ENCODE peak calls at places on chromosome 21, in nine cellular contexts. One of them, this sample, is unnamed.

GRCh38 chr21:38789275-38789674 is 16.5 kb upstream of the ETS2 start:
- DNase-seq in spleen: no peak
- DNase-seq in GM06990: no peak
- DNase-seq in central memory CD4-positive, alpha-beta T cell: no peak
- DNase-seq in NCI-H2029: no peak
- DNase-seq in glomerular endothelial cell: no peak
- DNase-seq in stimulated activated effector memory CD8-positive, alpha-beta T cell treated with anti-CD3 and anti-CD28 coated beads, Interleukin-12 subunit alpha, Interleukin-12 subunit beta, amount 100 ng/mL, for 72 hours: no peak
- DNase-seq in tibial nerve: no peak
- DNase-seq in DMS153: no peak
- DNase-seq in this sample: no peak

GRCh38 chr21:41659791-41660560 is 106.9 kb downstream of the RIPK4 start:
- DNase-seq in DMS153: no peak
- DNase-seq in spleen: peak
- DNase-seq in stimulated activated effector memory CD8-positive, alpha-beta T cell treated with anti-CD3 and anti-CD28 coated beads, Interleukin-12 subunit alpha, Interleukin-12 subunit beta, amount 100 ng/mL, for 72 hours: no peak
- DNase-seq in GM06990: no peak
- DNase-seq in central memory CD4-positive, alpha-beta T cell: no peak
- DNase-seq in tibial nerve: peak
- DNase-seq in NCI-H2029: no peak
- DNase-seq in glomerular endothelial cell: no peak
- DNase-seq in this sample: no peak

GRCh38 chr21:33196956-33197374 is 32.8 kb upstream of the IFNAR2 start:
- DNase-seq in glomerular endothelial cell: peak
- DNase-seq in tibial nerve: peak
- DNase-seq in GM06990: no peak
- DNase-seq in stimulated activated effector memory CD8-positive, alpha-beta T cell treated with anti-CD3 and anti-CD28 coated beads, Interleukin-12 subunit alpha, Interleukin-12 subunit beta, amount 100 ng/mL, for 72 hours: peak
- DNase-seq in central memory CD4-positive, alpha-beta T cell: peak
- DNase-seq in DMS153: peak
- DNase-seq in spleen: no peak
- DNase-seq in NCI-H2029: peak
- DNase-seq in this sample: peak

GRCh38 chr21:38831526-38832467 is 26.1 kb downstream of the ETS2 start:
- DNase-seq in stimulated activated effector memory CD8-positive, alpha-beta T cell treated with anti-CD3 and anti-CD28 coated beads, Interleukin-12 subunit alpha, Interleukin-12 subunit beta, amount 100 ng/mL, for 72 hours: no peak
- DNase-seq in tibial nerve: peak
- DNase-seq in glomerular endothelial cell: no peak
- DNase-seq in central memory CD4-positive, alpha-beta T cell: peak
- DNase-seq in DMS153: no peak
- DNase-seq in NCI-H2029: no peak
- DNase-seq in spleen: no peak
- DNase-seq in GM06990: peak
- DNase-seq in this sample: peak

GRCh38 chr21:41359289-41359688 is 2.5 kb upstream of the MX2 start:
- DNase-seq in central memory CD4-positive, alpha-beta T cell: no peak
- DNase-seq in NCI-H2029: no peak
- DNase-seq in glomerular endothelial cell: no peak
- DNase-seq in tibial nerve: no peak
- DNase-seq in stimulated activated effector memory CD8-positive, alpha-beta T cell treated with anti-CD3 and anti-CD28 coated beads, Interleukin-12 subunit alpha, Interleukin-12 subunit beta, amount 100 ng/mL, for 72 hours: no peak
- DNase-seq in DMS153: no peak
- DNase-seq in GM06990: no peak
- DNase-seq in spleen: peak
- DNase-seq in this sample: no peak

GRCh38 chr21:33007747-33008146 is 18.0 kb upstream of the OLIG2 start:
- DNase-seq in central memory CD4-positive, alpha-beta T cell: no peak
- DNase-seq in GM06990: no peak
- DNase-seq in DMS153: no peak
- DNase-seq in glomerular endothelial cell: no peak
- DNase-seq in tibial nerve: no peak
- DNase-seq in NCI-H2029: no peak
- DNase-seq in spleen: no peak
- DNase-seq in stimulated activated effector memory CD8-positive, alpha-beta T cell treated with anti-CD3 and anti-CD28 coated beads, Interleukin-12 subunit alpha, Interleukin-12 subunit beta, amount 100 ng/mL, for 72 hours: no peak
- DNase-seq in this sample: no peak

GRCh38 chr21:45910155-45910547 is 71.4 kb upstream of the COL6A1 start:
- DNase-seq in GM06990: no peak
- DNase-seq in stimulated activated effector memory CD8-positive, alpha-beta T cell treated with anti-CD3 and anti-CD28 coated beads, Interleukin-12 subunit alpha, Interleukin-12 subunit beta, amount 100 ng/mL, for 72 hours: no peak
- DNase-seq in tibial nerve: no peak
- DNase-seq in central memory CD4-positive, alpha-beta T cell: no peak
- DNase-seq in NCI-H2029: no peak
- DNase-seq in DMS153: no peak
- DNase-seq in spleen: no peak
- DNase-seq in glomerular endothelial cell: no peak
- DNase-seq in this sample: no peak

GRCh38 chr21:34530264-34530663 is 18.3 kb upstream of the KCNE1 start:
- DNase-seq in DMS153: no peak
- DNase-seq in central memory CD4-positive, alpha-beta T cell: no peak
- DNase-seq in tibial nerve: no peak
- DNase-seq in NCI-H2029: no peak
- DNase-seq in GM06990: no peak
- DNase-seq in stimulated activated effector memory CD8-positive, alpha-beta T cell treated with anti-CD3 and anti-CD28 coated beads, Interleukin-12 subunit alpha, Interleukin-12 subunit beta, amount 100 ng/mL, for 72 hours: no peak
- DNase-seq in glomerular endothelial cell: no peak
- DNase-seq in spleen: no peak
- DNase-seq in this sample: peak

GRCh38 chr21:45736705-45737484 is 93.4 kb downstream of the PCBP3 start:
- DNase-seq in NCI-H2029: no peak
- DNase-seq in central memory CD4-positive, alpha-beta T cell: no peak
- DNase-seq in tibial nerve: peak
- DNase-seq in glomerular endothelial cell: no peak
- DNase-seq in spleen: no peak
- DNase-seq in stimulated activated effector memory CD8-positive, alpha-beta T cell treated with anti-CD3 and anti-CD28 coated beads, Interleukin-12 subunit alpha, Interleukin-12 subunit beta, amount 100 ng/mL, for 72 hours: no peak
- DNase-seq in GM06990: no peak
- DNase-seq in DMS153: no peak
- DNase-seq in this sample: no peak

GRCh38 chr21:37551406-37552355 is 185.1 kb downstream of the DYRK1A start:
- DNase-seq in glomerular endothelial cell: no peak
- DNase-seq in spleen: no peak
- DNase-seq in NCI-H2029: peak
- DNase-seq in stimulated activated effector memory CD8-positive, alpha-beta T cell treated with anti-CD3 and anti-CD28 coated beads, Interleukin-12 subunit alpha, Interleukin-12 subunit beta, amount 100 ng/mL, for 72 hours: no peak
- DNase-seq in DMS153: peak
- DNase-seq in GM06990: no peak
- DNase-seq in tibial nerve: no peak
- DNase-seq in central memory CD4-positive, alpha-beta T cell: no peak
- DNase-seq in this sample: no peak

GRCh38 chr21:36629061-36629460 is 69.9 kb upstream of the SIM2 start:
- DNase-seq in DMS153: no peak
- DNase-seq in glomerular endothelial cell: no peak
- DNase-seq in central memory CD4-positive, alpha-beta T cell: no peak
- DNase-seq in stimulated activated effector memory CD8-positive, alpha-beta T cell treated with anti-CD3 and anti-CD28 coated beads, Interleukin-12 subunit alpha, Interleukin-12 subunit beta, amount 100 ng/mL, for 72 hours: no peak
- DNase-seq in spleen: no peak
- DNase-seq in tibial nerve: no peak
- DNase-seq in NCI-H2029: no peak
- DNase-seq in GM06990: no peak
- DNase-seq in this sample: no peak

GRCh38 chr21:42845296-42845965 is 33.9 kb downstream of the WDR4 start:
- DNase-seq in DMS153: no peak
- DNase-seq in spleen: peak
- DNase-seq in glomerular endothelial cell: no peak
- DNase-seq in central memory CD4-positive, alpha-beta T cell: no peak
- DNase-seq in stimulated activated effector memory CD8-positive, alpha-beta T cell treated with anti-CD3 and anti-CD28 coated beads, Interleukin-12 subunit alpha, Interleukin-12 subunit beta, amount 100 ng/mL, for 72 hours: no peak
- DNase-seq in tibial nerve: no peak
- DNase-seq in NCI-H2029: peak
- DNase-seq in GM06990: no peak
- DNase-seq in this sample: no peak

GRCh38 chr21:34889287-34889536 is 159.9 kb downstream of the RUNX1 start:
- DNase-seq in central memory CD4-positive, alpha-beta T cell: no peak
- DNase-seq in stimulated activated effector memory CD8-positive, alpha-beta T cell treated with anti-CD3 and anti-CD28 coated beads, Interleukin-12 subunit alpha, Interleukin-12 subunit beta, amount 100 ng/mL, for 72 hours: no peak
- DNase-seq in glomerular endothelial cell: no peak
- DNase-seq in NCI-H2029: peak
- DNase-seq in GM06990: no peak
- DNase-seq in tibial nerve: no peak
- DNase-seq in spleen: peak
- DNase-seq in DMS153: no peak
- DNase-seq in this sample: no peak

GRCh38 chr21:35637431-35637830 is 422.9 kb downstream of the SETD4 start:
- DNase-seq in tibial nerve: peak
- DNase-seq in GM06990: no peak
- DNase-seq in central memory CD4-positive, alpha-beta T cell: no peak
- DNase-seq in glomerular endothelial cell: no peak
- DNase-seq in NCI-H2029: no peak
- DNase-seq in spleen: no peak
- DNase-seq in DMS153: no peak
- DNase-seq in stimulated activated effector memory CD8-positive, alpha-beta T cell treated with anti-CD3 and anti-CD28 coated beads, Interleukin-12 subunit alpha, Interleukin-12 subunit beta, amount 100 ng/mL, for 72 hours: no peak
- DNase-seq in this sample: no peak

GRCh38 chr21:14545906-14546480 is at the start of gene SAMSN1:
- DNase-seq in central memory CD4-positive, alpha-beta T cell: peak
- DNase-seq in NCI-H2029: no peak
- DNase-seq in glomerular endothelial cell: no peak
- DNase-seq in DMS153: no peak
- DNase-seq in stimulated activated effector memory CD8-positive, alpha-beta T cell treated with anti-CD3 and anti-CD28 coated beads, Interleukin-12 subunit alpha, Interleukin-12 subunit beta, amount 100 ng/mL, for 72 hours: peak
- DNase-seq in GM06990: no peak
- DNase-seq in spleen: peak
- DNase-seq in tibial nerve: peak
- DNase-seq in this sample: no peak

GRCh38 chr21:44043613-44044012 is 31.5 kb downstream of the TRAPPC10 start:
- DNase-seq in stimulated activated effector memory CD8-positive, alpha-beta T cell treated with anti-CD3 and anti-CD28 coated beads, Interleukin-12 subunit alpha, Interleukin-12 subunit beta, amount 100 ng/mL, for 72 hours: no peak
- DNase-seq in GM06990: no peak
- DNase-seq in spleen: no peak
- DNase-seq in DMS153: no peak
- DNase-seq in central memory CD4-positive, alpha-beta T cell: no peak
- DNase-seq in NCI-H2029: no peak
- DNase-seq in tibial nerve: no peak
- DNase-seq in glomerular endothelial cell: no peak
- DNase-seq in this sample: no peak

GRCh38 chr21:46020581-46020980 is 39.0 kb downstream of the COL6A1 start:
- DNase-seq in tibial nerve: no peak
- DNase-seq in GM06990: no peak
- DNase-seq in DMS153: no peak
- DNase-seq in NCI-H2029: no peak
- DNase-seq in central memory CD4-positive, alpha-beta T cell: no peak
- DNase-seq in glomerular endothelial cell: no peak
- DNase-seq in stimulated activated effector memory CD8-positive, alpha-beta T cell treated with anti-CD3 and anti-CD28 coated beads, Interleukin-12 subunit alpha, Interleukin-12 subunit beta, amount 100 ng/mL, for 72 hours: no peak
- DNase-seq in spleen: no peak
- DNase-seq in this sample: no peak

GRCh38 chr21:40318371-40318770 is 451.1 kb downstream of the PCP4 start:
- DNase-seq in GM06990: no peak
- DNase-seq in central memory CD4-positive, alpha-beta T cell: no peak
- DNase-seq in stimulated activated effector memory CD8-positive, alpha-beta T cell treated with anti-CD3 and anti-CD28 coated beads, Interleukin-12 subunit alpha, Interleukin-12 subunit beta, amount 100 ng/mL, for 72 hours: no peak
- DNase-seq in glomerular endothelial cell: no peak
- DNase-seq in tibial nerve: no peak
- DNase-seq in NCI-H2029: no peak
- DNase-seq in DMS153: no peak
- DNase-seq in spleen: no peak
- DNase-seq in this sample: no peak

GRCh38 chr21:32734214-32734613 is 6.4 kb upstream of the SYNJ1 start:
- DNase-seq in GM06990: no peak
- DNase-seq in spleen: no peak
- DNase-seq in NCI-H2029: no peak
- DNase-seq in DMS153: no peak
- DNase-seq in glomerular endothelial cell: no peak
- DNase-seq in stimulated activated effector memory CD8-positive, alpha-beta T cell treated with anti-CD3 and anti-CD28 coated beads, Interleukin-12 subunit alpha, Interleukin-12 subunit beta, amount 100 ng/mL, for 72 hours: no peak
- DNase-seq in tibial nerve: no peak
- DNase-seq in central memory CD4-positive, alpha-beta T cell: no peak
- DNase-seq in this sample: no peak

GRCh38 chr21:35994605-35995004 is 65.7 kb downstream of the SETD4 start:
- DNase-seq in central memory CD4-positive, alpha-beta T cell: no peak
- DNase-seq in tibial nerve: no peak
- DNase-seq in DMS153: no peak
- DNase-seq in glomerular endothelial cell: no peak
- DNase-seq in spleen: no peak
- DNase-seq in NCI-H2029: no peak
- DNase-seq in GM06990: no peak
- DNase-seq in stimulated activated effector memory CD8-positive, alpha-beta T cell treated with anti-CD3 and anti-CD28 coated beads, Interleukin-12 subunit alpha, Interleukin-12 subunit beta, amount 100 ng/mL, for 72 hours: no peak
- DNase-seq in this sample: no peak

GRCh38 chr21:16102113-16102512 is 372.3 kb downstream of the USP25 start:
- DNase-seq in spleen: no peak
- DNase-seq in DMS153: no peak
- DNase-seq in GM06990: no peak
- DNase-seq in stimulated activated effector memory CD8-positive, alpha-beta T cell treated with anti-CD3 and anti-CD28 coated beads, Interleukin-12 subunit alpha, Interleukin-12 subunit beta, amount 100 ng/mL, for 72 hours: no peak
- DNase-seq in NCI-H2029: no peak
- DNase-seq in tibial nerve: no peak
- DNase-seq in central memory CD4-positive, alpha-beta T cell: no peak
- DNase-seq in glomerular endothelial cell: no peak
- DNase-seq in this sample: no peak

GRCh38 chr21:44753357-44753756 is 42.0 kb upstream of the TSPEAR start:
- DNase-seq in NCI-H2029: no peak
- DNase-seq in spleen: no peak
- DNase-seq in DMS153: peak
- DNase-seq in central memory CD4-positive, alpha-beta T cell: no peak
- DNase-seq in GM06990: no peak
- DNase-seq in glomerular endothelial cell: no peak
- DNase-seq in stimulated activated effector memory CD8-positive, alpha-beta T cell treated with anti-CD3 and anti-CD28 coated beads, Interleukin-12 subunit alpha, Interleukin-12 subunit beta, amount 100 ng/mL, for 72 hours: no peak
- DNase-seq in tibial nerve: no peak
- DNase-seq in this sample: no peak

GRCh38 chr21:37043818-37044217 is 29.1 kb downstream of the PIGP start:
- DNase-seq in tibial nerve: no peak
- DNase-seq in glomerular endothelial cell: no peak
- DNase-seq in spleen: no peak
- DNase-seq in GM06990: no peak
- DNase-seq in stimulated activated effector memory CD8-positive, alpha-beta T cell treated with anti-CD3 and anti-CD28 coated beads, Interleukin-12 subunit alpha, Interleukin-12 subunit beta, amount 100 ng/mL, for 72 hours: no peak
- DNase-seq in DMS153: no peak
- DNase-seq in central memory CD4-positive, alpha-beta T cell: no peak
- DNase-seq in NCI-H2029: no peak
- DNase-seq in this sample: no peak

GRCh38 chr21:42080788-42081083 is 9.6 kb downstream of the UMODL1 start:
- DNase-seq in tibial nerve: peak
- DNase-seq in NCI-H2029: no peak
- DNase-seq in central memory CD4-positive, alpha-beta T cell: no peak
- DNase-seq in GM06990: no peak
- DNase-seq in spleen: no peak
- DNase-seq in glomerular endothelial cell: no peak
- DNase-seq in DMS153: no peak
- DNase-seq in stimulated activated effector memory CD8-positive, alpha-beta T cell treated with anti-CD3 and anti-CD28 coated beads, Interleukin-12 subunit alpha, Interleukin-12 subunit beta, amount 100 ng/mL, for 72 hours: no peak
- DNase-seq in this sample: peak

GRCh38 chr21:31781737-31782136 is 49.8 kb upstream of the SCAF4 start:
- DNase-seq in GM06990: no peak
- DNase-seq in central memory CD4-positive, alpha-beta T cell: no peak
- DNase-seq in tibial nerve: peak
- DNase-seq in spleen: no peak
- DNase-seq in glomerular endothelial cell: no peak
- DNase-seq in stimulated activated effector memory CD8-positive, alpha-beta T cell treated with anti-CD3 and anti-CD28 coated beads, Interleukin-12 subunit alpha, Interleukin-12 subunit beta, amount 100 ng/mL, for 72 hours: no peak
- DNase-seq in NCI-H2029: peak
- DNase-seq in DMS153: peak
- DNase-seq in this sample: peak

GRCh38 chr21:20997633-20998455 is at the start of gene NCAM2:
- DNase-seq in spleen: peak
- DNase-seq in tibial nerve: peak
- DNase-seq in stimulated activated effector memory CD8-positive, alpha-beta T cell treated with anti-CD3 and anti-CD28 coated beads, Interleukin-12 subunit alpha, Interleukin-12 subunit beta, amount 100 ng/mL, for 72 hours: peak
- DNase-seq in NCI-H2029: peak
- DNase-seq in GM06990: peak
- DNase-seq in glomerular endothelial cell: no peak
- DNase-seq in central memory CD4-positive, alpha-beta T cell: peak
- DNase-seq in DMS153: peak
- DNase-seq in this sample: peak

GRCh38 chr21:40640427-40640826 is 206.5 kb downstream of the DSCAM start:
- DNase-seq in tibial nerve: no peak
- DNase-seq in central memory CD4-positive, alpha-beta T cell: no peak
- DNase-seq in NCI-H2029: no peak
- DNase-seq in spleen: no peak
- DNase-seq in DMS153: no peak
- DNase-seq in GM06990: no peak
- DNase-seq in stimulated activated effector memory CD8-positive, alpha-beta T cell treated with anti-CD3 and anti-CD28 coated beads, Interleukin-12 subunit alpha, Interleukin-12 subunit beta, amount 100 ng/mL, for 72 hours: no peak
- DNase-seq in glomerular endothelial cell: no peak
- DNase-seq in this sample: no peak

GRCh38 chr21:31526040-31526439 is 133.5 kb upstream of the SOD1 start:
- DNase-seq in DMS153: no peak
- DNase-seq in stimulated activated effector memory CD8-positive, alpha-beta T cell treated with anti-CD3 and anti-CD28 coated beads, Interleukin-12 subunit alpha, Interleukin-12 subunit beta, amount 100 ng/mL, for 72 hours: no peak
- DNase-seq in spleen: no peak
- DNase-seq in glomerular endothelial cell: no peak
- DNase-seq in tibial nerve: no peak
- DNase-seq in GM06990: no peak
- DNase-seq in NCI-H2029: no peak
- DNase-seq in central memory CD4-positive, alpha-beta T cell: no peak
- DNase-seq in this sample: no peak

GRCh38 chr21:45590726-45591618 is 48.7 kb upstream of the SLC19A1 start:
- DNase-seq in spleen: peak
- DNase-seq in stimulated activated effector memory CD8-positive, alpha-beta T cell treated with anti-CD3 and anti-CD28 coated beads, Interleukin-12 subunit alpha, Interleukin-12 subunit beta, amount 100 ng/mL, for 72 hours: peak
- DNase-seq in DMS153: no peak
- DNase-seq in glomerular endothelial cell: no peak
- DNase-seq in GM06990: peak
- DNase-seq in NCI-H2029: no peak
- DNase-seq in central memory CD4-positive, alpha-beta T cell: peak
- DNase-seq in tibial nerve: no peak
- DNase-seq in this sample: no peak

GRCh38 chr21:35150562-35151226 is 101.6 kb upstream of the RUNX1 start:
- DNase-seq in central memory CD4-positive, alpha-beta T cell: no peak
- DNase-seq in spleen: no peak
- DNase-seq in NCI-H2029: no peak
- DNase-seq in DMS153: no peak
- DNase-seq in glomerular endothelial cell: no peak
- DNase-seq in tibial nerve: no peak
- DNase-seq in stimulated activated effector memory CD8-positive, alpha-beta T cell treated with anti-CD3 and anti-CD28 coated beads, Interleukin-12 subunit alpha, Interleukin-12 subunit beta, amount 100 ng/mL, for 72 hours: no peak
- DNase-seq in GM06990: no peak
- DNase-seq in this sample: no peak

GRCh38 chr21:46456750-46457149 is 1.9 kb upstream of the DIP2A start:
- DNase-seq in spleen: no peak
- DNase-seq in central memory CD4-positive, alpha-beta T cell: no peak
- DNase-seq in DMS153: no peak
- DNase-seq in glomerular endothelial cell: no peak
- DNase-seq in stimulated activated effector memory CD8-positive, alpha-beta T cell treated with anti-CD3 and anti-CD28 coated beads, Interleukin-12 subunit alpha, Interleukin-12 subunit beta, amount 100 ng/mL, for 72 hours: no peak
- DNase-seq in NCI-H2029: no peak
- DNase-seq in GM06990: no peak
- DNase-seq in tibial nerve: no peak
- DNase-seq in this sample: no peak